ENCODE peak calls at places on chromosomes 12 and 14, in six cellular contexts. One of them, this sample, is unnamed.
A peak's percentile ranks its signal among the peaks of the same experiment; 100 is the strongest.

GRCh38 chr14:104425763-104426691 is 153.5 kb upstream of the C14orf180 start:
- DNase-seq in transverse colon: no peak
- DNase-seq in endothelial cell: no peak
- DNase-seq in GM10248: no peak
- DNase-seq in H9: no peak
- DNase-seq in fibroblast of the aortic adventitia: no peak
- DNase-seq in this sample: peak; percentile 38

GRCh38 chr14:50139192-50139591 is 22.8 kb upstream of the VCPKMT start:
- DNase-seq in transverse colon: no peak
- DNase-seq in endothelial cell: no peak
- DNase-seq in GM10248: no peak
- DNase-seq in H9: no peak
- DNase-seq in fibroblast of the aortic adventitia: no peak
- DNase-seq in this sample: no peak

GRCh38 chr14:93006484-93007128 is 83.7 kb downstream of the CHGA start:
- DNase-seq in transverse colon: no peak
- DNase-seq in endothelial cell: no peak
- DNase-seq in GM10248: no peak
- DNase-seq in H9: no peak
- DNase-seq in fibroblast of the aortic adventitia: peak; percentile 25
- DNase-seq in this sample: no peak

GRCh38 chr12:51216652-51217051 is 1.2 kb downstream of the POU6F1 start:
- DNase-seq in transverse colon: no peak
- DNase-seq in endothelial cell: no peak
- DNase-seq in GM10248: no peak
- DNase-seq in H9: no peak
- DNase-seq in fibroblast of the aortic adventitia: no peak
- DNase-seq in this sample: no peak

GRCh38 chr12:91037301-91037700 is 20.5 kb downstream of the KERA start:
- DNase-seq in transverse colon: no peak
- DNase-seq in endothelial cell: no peak
- DNase-seq in GM10248: no peak
- DNase-seq in H9: no peak
- DNase-seq in fibroblast of the aortic adventitia: peak; percentile 57
- DNase-seq in this sample: no peak

GRCh38 chr14:29536886-29537511 is 390.6 kb downstream of the PRKD1 start:
- DNase-seq in transverse colon: no peak
- DNase-seq in endothelial cell: no peak
- DNase-seq in GM10248: no peak
- DNase-seq in H9: no peak
- DNase-seq in fibroblast of the aortic adventitia: peak; percentile 61
- DNase-seq in this sample: no peak

GRCh38 chr14:32702571-32702970 is 236.1 kb upstream of the NPAS3 start:
- DNase-seq in transverse colon: peak; percentile 15
- DNase-seq in endothelial cell: peak; percentile 9
- DNase-seq in GM10248: peak; percentile 4
- DNase-seq in H9: peak; percentile 73
- DNase-seq in fibroblast of the aortic adventitia: peak; percentile 52
- DNase-seq in this sample: no peak

GRCh38 chr12:124497658-124498057 is 69.8 kb downstream of the NCOR2 start:
- DNase-seq in transverse colon: no peak
- DNase-seq in endothelial cell: no peak
- DNase-seq in GM10248: no peak
- DNase-seq in H9: no peak
- DNase-seq in fibroblast of the aortic adventitia: peak; percentile 85
- DNase-seq in this sample: peak; percentile 69

GRCh38 chr14:72754949-72755348 is 139.0 kb downstream of the DPF3 start:
- DNase-seq in transverse colon: no peak
- DNase-seq in endothelial cell: no peak
- DNase-seq in GM10248: no peak
- DNase-seq in H9: no peak
- DNase-seq in fibroblast of the aortic adventitia: no peak
- DNase-seq in this sample: no peak

GRCh38 chr12:105084251-105085250 is at the start of gene ALDH1L2:
- DNase-seq in transverse colon: peak; percentile 78
- DNase-seq in endothelial cell: peak; percentile 72
- DNase-seq in GM10248: peak; percentile 76
- DNase-seq in H9: peak; percentile 98
- DNase-seq in fibroblast of the aortic adventitia: peak; percentile 90
- DNase-seq in this sample: peak; percentile 64

GRCh38 chr12:39502657-39503056 is 59.7 kb upstream of the KIF21A start:
- DNase-seq in transverse colon: no peak
- DNase-seq in endothelial cell: no peak
- DNase-seq in GM10248: no peak
- DNase-seq in H9: no peak
- DNase-seq in fibroblast of the aortic adventitia: no peak
- DNase-seq in this sample: no peak

GRCh38 chr12:124909831-124910560 is 4.5 kb downstream of the UBC start:
- DNase-seq in transverse colon: no peak
- DNase-seq in endothelial cell: no peak
- DNase-seq in GM10248: no peak
- DNase-seq in H9: no peak
- DNase-seq in fibroblast of the aortic adventitia: peak; percentile 53
- DNase-seq in this sample: no peak

GRCh38 chr12:87266305-87266704 is 762.9 kb downstream of the C12orf50 start:
- DNase-seq in transverse colon: no peak
- DNase-seq in endothelial cell: no peak
- DNase-seq in GM10248: no peak
- DNase-seq in H9: no peak
- DNase-seq in fibroblast of the aortic adventitia: no peak
- DNase-seq in this sample: no peak

GRCh38 chr12:16349132-16349463 is 1.7 kb downstream of the MGST1 start:
- DNase-seq in transverse colon: peak; percentile 67
- DNase-seq in endothelial cell: no peak
- DNase-seq in GM10248: peak; percentile 17
- DNase-seq in H9: no peak
- DNase-seq in fibroblast of the aortic adventitia: peak; percentile 98
- DNase-seq in this sample: peak; percentile 68

GRCh38 chr12:55700255-55701018 is 7.3 kb downstream of the ITGA7 start:
- DNase-seq in transverse colon: peak; percentile 3
- DNase-seq in endothelial cell: no peak
- DNase-seq in GM10248: no peak
- DNase-seq in H9: no peak
- DNase-seq in fibroblast of the aortic adventitia: no peak
- DNase-seq in this sample: no peak

GRCh38 chr14:68682166-68683103 is 110.4 kb downstream of the ZFP36L1 start:
- DNase-seq in transverse colon: peak; percentile 38
- DNase-seq in endothelial cell: no peak
- DNase-seq in GM10248: peak; percentile 53
- DNase-seq in H9: no peak
- DNase-seq in fibroblast of the aortic adventitia: peak; percentile 100
- DNase-seq in this sample: peak; percentile 88

GRCh38 chr12:24034894-24035293 is 85.4 kb upstream of the SOX5 start:
- DNase-seq in transverse colon: no peak
- DNase-seq in endothelial cell: no peak
- DNase-seq in GM10248: no peak
- DNase-seq in H9: no peak
- DNase-seq in fibroblast of the aortic adventitia: no peak
- DNase-seq in this sample: no peak

GRCh38 chr12:24039113-24039525 is 89.6 kb upstream of the SOX5 start:
- DNase-seq in transverse colon: no peak
- DNase-seq in endothelial cell: no peak
- DNase-seq in GM10248: no peak
- DNase-seq in H9: no peak
- DNase-seq in fibroblast of the aortic adventitia: peak; percentile 93
- DNase-seq in this sample: no peak

GRCh38 chr12:24038211-24038997 is 88.9 kb upstream of the SOX5 start:
- DNase-seq in transverse colon: no peak
- DNase-seq in endothelial cell: no peak
- DNase-seq in GM10248: no peak
- DNase-seq in H9: no peak
- DNase-seq in fibroblast of the aortic adventitia: peak; percentile 8
- DNase-seq in this sample: no peak

GRCh38 chr12:24036438-24037204 is 87.2 kb upstream of the SOX5 start:
- DNase-seq in transverse colon: no peak
- DNase-seq in endothelial cell: no peak
- DNase-seq in GM10248: no peak
- DNase-seq in H9: no peak
- DNase-seq in fibroblast of the aortic adventitia: no peak
- DNase-seq in this sample: no peak

DNA sequence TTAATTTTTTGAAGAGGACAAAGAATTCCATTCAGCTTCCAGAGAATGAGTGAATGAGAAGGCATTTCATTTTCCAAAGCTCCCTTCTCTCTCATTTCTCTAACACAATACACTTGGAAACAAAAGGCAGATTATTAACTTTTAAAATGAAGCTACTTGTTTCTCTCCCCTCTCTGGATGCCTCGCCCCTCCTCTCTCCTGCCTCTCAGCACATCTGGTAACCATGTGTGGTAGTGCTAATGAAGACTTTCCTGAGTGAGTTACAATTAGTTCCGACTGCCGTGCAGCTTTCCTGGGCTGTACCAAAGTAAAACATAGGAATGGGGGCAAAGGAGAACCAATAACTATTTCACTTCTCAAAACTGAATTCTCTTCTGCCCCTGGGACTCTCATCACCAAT is 84.7 kb upstream of the SOX5 start:
- DNase-seq in transverse colon: no peak
- DNase-seq in endothelial cell: no peak
- DNase-seq in GM10248: no peak
- DNase-seq in H9: no peak
- DNase-seq in fibroblast of the aortic adventitia: no peak
- DNase-seq in this sample: no peak
- TF ChIP-seq CTCF in transverse colon: no peak
- TF ChIP-seq CTCF in endothelial cell: no peak
- TF ChIP-seq CTCF in GM10248: no peak
- TF ChIP-seq CTCF in H9: no peak
- TF ChIP-seq CTCF in fibroblast of the aortic adventitia: no peak
- TF ChIP-seq CTCF in this sample: no peak

GRCh38 chr12:94329366-94329765 is 130.3 kb downstream of the CEP83 start:
- DNase-seq in transverse colon: no peak
- DNase-seq in endothelial cell: no peak
- DNase-seq in GM10248: no peak
- DNase-seq in H9: no peak
- DNase-seq in fibroblast of the aortic adventitia: peak; percentile 39
- DNase-seq in this sample: no peak
- TF ChIP-seq CTCF in transverse colon: no peak
- TF ChIP-seq CTCF in endothelial cell: no peak
- TF ChIP-seq CTCF in GM10248: no peak
- TF ChIP-seq CTCF in H9: no peak
- TF ChIP-seq CTCF in fibroblast of the aortic adventitia: peak; percentile 9
- TF ChIP-seq CTCF in this sample: no peak

GRCh38 chr14:66563731-66564130 is 55.8 kb downstream of the GPHN start:
- DNase-seq in transverse colon: no peak
- DNase-seq in endothelial cell: no peak
- DNase-seq in GM10248: no peak
- DNase-seq in H9: no peak
- DNase-seq in fibroblast of the aortic adventitia: no peak
- DNase-seq in this sample: no peak

GRCh38 chr14:66572836-66573235 is 64.9 kb downstream of the GPHN start:
- DNase-seq in transverse colon: no peak
- DNase-seq in endothelial cell: no peak
- DNase-seq in GM10248: no peak
- DNase-seq in H9: no peak
- DNase-seq in fibroblast of the aortic adventitia: peak; percentile 1
- DNase-seq in this sample: no peak

DNA sequence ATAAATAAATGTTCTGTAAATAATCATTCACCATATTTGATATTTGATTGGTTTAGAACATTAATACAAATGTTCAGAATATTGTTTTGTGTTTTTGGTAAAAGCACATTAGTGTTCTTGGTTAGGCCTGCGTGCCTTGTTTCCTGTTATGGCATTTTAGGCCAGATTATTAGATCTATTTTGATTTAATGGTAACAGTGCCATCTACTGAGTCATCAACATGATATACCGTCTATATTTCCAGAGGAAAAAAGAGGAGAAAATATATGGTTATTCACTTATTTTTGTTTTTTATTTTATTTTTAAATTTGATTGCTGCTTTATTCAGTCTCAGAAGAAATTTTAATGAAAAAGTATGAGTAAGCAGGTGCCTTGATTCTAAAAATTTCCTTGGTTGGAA is 60.3 kb downstream of the GPHN start:
- DNase-seq in transverse colon: no peak
- DNase-seq in endothelial cell: no peak
- DNase-seq in GM10248: no peak
- DNase-seq in H9: no peak
- DNase-seq in fibroblast of the aortic adventitia: peak; percentile 3
- DNase-seq in this sample: no peak
- TF ChIP-seq CTCF in transverse colon: no peak
- TF ChIP-seq CTCF in endothelial cell: no peak
- TF ChIP-seq CTCF in GM10248: no peak
- TF ChIP-seq CTCF in H9: no peak
- TF ChIP-seq CTCF in fibroblast of the aortic adventitia: no peak
- TF ChIP-seq CTCF in this sample: no peak

GRCh38 chr14:90785474-90785873 is 30.8 kb downstream of the TTC7B start:
- DNase-seq in transverse colon: peak; percentile 31
- DNase-seq in endothelial cell: no peak
- DNase-seq in GM10248: no peak
- DNase-seq in H9: peak; percentile 63
- DNase-seq in fibroblast of the aortic adventitia: no peak
- DNase-seq in this sample: peak; percentile 64
- TF ChIP-seq CTCF in transverse colon: no peak
- TF ChIP-seq CTCF in endothelial cell: no peak
- TF ChIP-seq CTCF in GM10248: no peak
- TF ChIP-seq CTCF in H9: peak; percentile 65
- TF ChIP-seq CTCF in fibroblast of the aortic adventitia: no peak
- TF ChIP-seq CTCF in this sample: no peak

DNA sequence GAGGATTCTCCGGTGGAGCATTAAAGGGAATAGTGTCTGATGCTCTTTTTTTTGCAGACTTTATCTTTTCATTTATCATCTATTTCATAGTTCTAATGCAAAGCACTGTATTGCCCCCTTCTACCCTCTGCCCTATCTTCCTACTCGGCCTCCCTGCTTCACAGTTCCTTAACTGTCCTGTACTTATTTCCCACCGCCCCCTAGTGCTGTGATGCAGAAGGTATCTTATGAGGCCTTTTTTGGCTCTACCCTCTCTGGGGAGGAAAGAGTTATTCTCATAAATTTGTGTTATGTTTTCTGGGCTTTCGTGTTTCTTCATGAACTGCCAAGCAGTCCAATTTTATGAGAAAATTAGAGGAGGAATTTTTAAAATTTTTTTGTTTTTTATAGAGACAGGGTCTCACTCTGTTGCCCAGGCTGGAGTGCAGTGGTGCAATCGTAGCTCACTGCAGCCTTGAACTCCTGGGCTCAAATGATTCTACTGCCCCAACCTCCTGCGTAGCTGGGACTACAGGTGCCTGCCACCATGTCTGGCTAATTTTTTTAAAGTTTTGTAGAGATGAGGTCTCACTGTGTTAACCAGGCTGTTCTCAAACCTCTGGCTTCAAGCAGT is 1.2 kb downstream of the ITFG2 start:
- DNase-seq in transverse colon: peak; percentile 55
- DNase-seq in endothelial cell: peak; percentile 52
- DNase-seq in GM10248: peak; percentile 72
- DNase-seq in H9: peak; percentile 67
- DNase-seq in fibroblast of the aortic adventitia: peak; percentile 76
- DNase-seq in this sample: no peak
- TF ChIP-seq CTCF in transverse colon: peak; percentile 57
- TF ChIP-seq CTCF in endothelial cell: peak; percentile 51
- TF ChIP-seq CTCF in GM10248: peak; percentile 75
- TF ChIP-seq CTCF in H9: peak; percentile 78
- TF ChIP-seq CTCF in fibroblast of the aortic adventitia: peak; percentile 85
- TF ChIP-seq CTCF in this sample: peak; percentile 71

This sample was measured in CD14-positive monocyte.